ENCODE peak calls at places on chromosome 20, in four cellular contexts. One of them, this sample, is unnamed.

GRCh38 chr20:62665153-62665754 is 23.0 kb downstream of the SLCO4A1 start:
- DNase-seq in left ventricle myocardium inferior: no peak
- DNase-seq in astrocyte: no peak
- DNase-seq in heart right ventricle: no peak
- DNase-seq in this sample: no peak

GRCh38 chr20:38272961-38273360 is 12.4 kb upstream of the KIAA1755 start:
- DNase-seq in left ventricle myocardium inferior: no peak
- DNase-seq in astrocyte: peak
- DNase-seq in heart right ventricle: peak
- DNase-seq in this sample: peak

GRCh38 chr20:56222201-56222600 is 26.3 kb upstream of the MC3R start:
- DNase-seq in left ventricle myocardium inferior: no peak
- DNase-seq in astrocyte: no peak
- DNase-seq in heart right ventricle: no peak
- DNase-seq in this sample: no peak

GRCh38 chr20:47456952-47457724 is 44.5 kb upstream of the NCOA3 start:
- DNase-seq in left ventricle myocardium inferior: no peak
- DNase-seq in astrocyte: peak
- DNase-seq in heart right ventricle: no peak
- DNase-seq in this sample: no peak

GRCh38 chr20:53609501-53610445 is 16.1 kb upstream of the ZNF217 start:
- DNase-seq in left ventricle myocardium inferior: peak
- DNase-seq in astrocyte: peak
- DNase-seq in heart right ventricle: no peak
- DNase-seq in this sample: no peak

GRCh38 chr20:32027653-32028052 is 17.4 kb downstream of the CCM2L start:
- DNase-seq in left ventricle myocardium inferior: no peak
- DNase-seq in astrocyte: no peak
- DNase-seq in heart right ventricle: no peak
- DNase-seq in this sample: no peak

GRCh38 chr20:62368629-62369507 is 1.8 kb upstream of the LAMA5 start:
- DNase-seq in left ventricle myocardium inferior: no peak
- DNase-seq in astrocyte: no peak
- DNase-seq in heart right ventricle: peak
- DNase-seq in this sample: no peak

GRCh38 chr20:37871751-37872150 is 31.2 kb upstream of the VSTM2L start:
- DNase-seq in left ventricle myocardium inferior: no peak
- DNase-seq in astrocyte: no peak
- DNase-seq in heart right ventricle: no peak
- DNase-seq in this sample: no peak

GRCh38 chr20:45138451-45139300 is 14.4 kb upstream of the WFDC12 start:
- DNase-seq in left ventricle myocardium inferior: peak
- DNase-seq in astrocyte: no peak
- DNase-seq in heart right ventricle: no peak
- DNase-seq in this sample: no peak

GRCh38 chr20:54223285-54223684 is 15.4 kb downstream of the PFDN4 start:
- DNase-seq in left ventricle myocardium inferior: no peak
- DNase-seq in astrocyte: no peak
- DNase-seq in heart right ventricle: no peak
- DNase-seq in this sample: no peak

GRCh38 chr20:40189621-40190020 is 499.4 kb downstream of the MAFB start:
- DNase-seq in left ventricle myocardium inferior: no peak
- DNase-seq in astrocyte: no peak
- DNase-seq in heart right ventricle: no peak
- DNase-seq in this sample: no peak

GRCh38 chr20:37755665-37756064 is 61.8 kb downstream of the CTNNBL1 start:
- DNase-seq in left ventricle myocardium inferior: peak
- DNase-seq in astrocyte: no peak
- DNase-seq in heart right ventricle: no peak
- DNase-seq in this sample: no peak

DNA sequence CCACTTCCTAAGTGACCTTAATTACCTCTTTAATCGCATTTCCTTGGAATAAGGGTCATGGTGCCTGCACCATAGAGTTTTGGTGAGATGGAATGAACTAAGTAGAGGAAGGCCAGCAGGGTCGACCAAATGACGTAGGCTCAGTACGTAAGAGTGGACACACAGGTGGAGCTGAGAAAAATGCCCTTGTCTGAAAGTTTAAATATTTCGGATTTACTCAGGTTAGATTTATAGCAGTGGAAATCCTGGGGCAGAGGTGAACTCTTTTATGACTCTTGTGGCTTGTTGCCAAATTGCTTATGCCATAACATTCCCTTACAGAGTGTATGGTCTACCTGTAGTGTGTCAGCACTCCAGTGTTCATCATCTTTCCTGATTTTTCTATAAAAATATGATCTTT is 23.6 kb upstream of the BTBD3 start:
- DNase-seq in left ventricle myocardium inferior: no peak
- DNase-seq in astrocyte: no peak
- DNase-seq in heart right ventricle: no peak
- DNase-seq in this sample: no peak
- H3K27ac ChIP-seq in left ventricle myocardium inferior: no peak
- H3K27ac ChIP-seq in astrocyte: no peak
- H3K27ac ChIP-seq in heart right ventricle: no peak
- H3K27ac ChIP-seq in this sample: no peak

DNA sequence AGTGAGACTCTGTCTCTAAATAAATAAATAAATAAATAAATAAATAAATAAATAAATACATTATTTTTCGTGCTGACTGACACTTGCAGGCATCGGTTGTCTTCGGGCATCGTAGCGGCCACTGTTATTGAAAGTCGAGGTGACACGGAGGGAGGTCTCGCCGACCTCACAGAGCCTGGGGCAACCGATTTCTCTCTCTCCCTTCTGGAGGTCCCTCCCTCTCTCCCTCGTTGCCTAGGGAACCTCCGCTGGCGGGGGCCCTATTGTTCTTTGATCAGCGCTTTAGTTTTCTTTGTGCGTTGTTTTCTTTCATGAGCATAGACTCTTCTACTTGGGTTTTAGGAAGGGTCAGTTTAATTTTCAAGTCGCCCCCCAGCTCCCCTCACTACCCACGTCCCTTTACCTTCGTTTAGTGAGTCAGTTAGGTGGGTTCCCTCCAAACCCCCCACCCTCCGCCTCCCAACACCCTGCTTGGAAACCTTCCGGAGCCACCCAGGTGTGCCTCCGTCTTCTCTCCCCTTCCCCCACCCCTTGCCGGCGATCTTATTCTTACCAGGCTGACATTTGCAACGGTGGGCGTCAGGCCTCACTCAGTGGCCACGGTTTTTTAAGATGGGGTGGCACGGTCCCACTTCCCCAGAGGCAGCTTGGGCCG is 345.3 kb upstream of the DEFB115 start:
- DNase-seq in left ventricle myocardium inferior: no peak
- DNase-seq in astrocyte: no peak
- DNase-seq in heart right ventricle: no peak
- DNase-seq in this sample: no peak
- TF ChIP-seq CTCF in left ventricle myocardium inferior: peak
- TF ChIP-seq CTCF in astrocyte: no peak
- TF ChIP-seq CTCF in heart right ventricle: peak
- TF ChIP-seq CTCF in this sample: no peak

GRCh38 chr20:50722466-50723155 is 8.8 kb upstream of the PARD6B start:
- DNase-seq in left ventricle myocardium inferior: no peak
- DNase-seq in astrocyte: no peak
- DNase-seq in heart right ventricle: no peak
- DNase-seq in this sample: no peak

GRCh38 chr20:50723672-50724071 is 7.7 kb upstream of the PARD6B start:
- DNase-seq in left ventricle myocardium inferior: no peak
- DNase-seq in astrocyte: no peak
- DNase-seq in heart right ventricle: no peak
- DNase-seq in this sample: no peak

GRCh38 chr20:50725722-50726000 is 5.7 kb upstream of the PARD6B start:
- DNase-seq in left ventricle myocardium inferior: no peak
- DNase-seq in astrocyte: no peak
- DNase-seq in heart right ventricle: no peak
- DNase-seq in this sample: no peak

GRCh38 chr20:50724851-50725721 is 6.3 kb upstream of the PARD6B start:
- DNase-seq in left ventricle myocardium inferior: peak
- DNase-seq in astrocyte: peak
- DNase-seq in heart right ventricle: peak
- DNase-seq in this sample: peak

DNA sequence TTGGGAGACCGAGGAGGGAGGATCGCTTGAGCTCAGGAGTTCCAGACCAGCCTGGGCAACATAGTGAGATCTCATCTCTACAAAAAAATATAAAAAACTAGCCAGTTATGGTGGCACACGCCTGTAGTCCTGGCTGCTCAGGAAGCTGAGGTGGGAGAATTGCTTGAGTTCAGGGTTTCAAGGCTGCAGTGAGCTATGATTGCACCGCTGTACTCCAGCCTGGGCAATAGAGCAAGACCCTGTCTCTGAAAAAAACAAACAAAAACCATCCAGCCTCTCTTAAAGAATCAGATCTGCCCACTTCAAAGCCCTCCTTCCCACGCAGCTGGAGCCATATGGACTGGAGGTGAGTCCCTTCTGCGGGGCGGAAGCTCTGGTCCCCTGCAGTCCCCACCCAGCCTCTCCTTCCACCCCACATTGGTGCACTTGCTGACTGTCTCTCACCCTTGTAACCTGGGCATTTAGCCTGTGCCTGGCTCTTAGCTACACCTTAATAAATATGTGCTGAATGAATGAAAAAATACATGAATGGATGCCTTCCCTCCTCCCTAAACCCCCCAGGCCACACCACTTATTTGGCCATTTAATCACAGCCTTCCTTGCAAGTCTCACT is 7.2 kb upstream of the PARD6B start:
- DNase-seq in left ventricle myocardium inferior: no peak
- DNase-seq in astrocyte: no peak
- DNase-seq in heart right ventricle: no peak
- DNase-seq in this sample: no peak
- H3K4me3 ChIP-seq in left ventricle myocardium inferior: peak
- H3K4me3 ChIP-seq in astrocyte: peak
- H3K4me3 ChIP-seq in heart right ventricle: no peak
- H3K4me3 ChIP-seq in this sample: no peak

DNA sequence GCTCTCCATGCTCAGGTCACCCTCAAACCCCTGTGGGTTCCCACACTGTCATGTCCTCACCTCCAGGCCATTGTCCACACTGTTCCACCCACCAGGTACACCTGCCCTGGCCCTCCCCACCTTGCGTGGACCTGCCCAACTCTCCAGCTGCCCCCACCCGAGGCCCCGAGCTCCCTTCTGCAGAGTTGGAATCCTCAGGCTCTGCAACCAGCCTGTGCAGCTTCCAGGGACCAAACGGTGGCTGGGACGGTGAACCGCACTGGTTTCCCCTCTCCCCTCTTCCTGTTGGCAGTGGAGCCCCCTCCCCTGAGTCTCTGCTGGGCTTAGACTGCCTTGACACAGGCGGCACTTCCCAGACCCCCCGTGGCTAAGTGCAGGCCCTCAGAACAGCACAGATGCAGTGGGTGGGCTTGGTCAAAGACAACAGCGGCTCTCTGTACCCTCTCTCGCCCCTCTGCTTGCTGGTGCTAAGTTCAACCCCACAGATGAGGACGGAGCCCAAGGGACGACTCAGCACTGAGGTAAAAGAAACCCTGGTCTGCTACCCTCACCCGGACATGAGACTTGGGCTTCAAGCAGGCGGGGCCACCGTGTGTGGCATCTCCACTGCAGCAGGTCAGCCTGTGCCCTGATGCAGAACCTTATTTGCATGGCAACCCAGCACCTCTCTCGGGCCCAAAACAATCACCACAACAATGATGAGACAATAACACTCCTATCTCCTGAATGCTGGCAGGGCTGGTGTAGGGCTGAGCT is 11.0 kb downstream of the ZBP1 start:
- DNase-seq in left ventricle myocardium inferior: no peak
- DNase-seq in astrocyte: no peak
- DNase-seq in heart right ventricle: no peak
- DNase-seq in this sample: no peak
- H3K27ac ChIP-seq in left ventricle myocardium inferior: no peak
- H3K27ac ChIP-seq in astrocyte: no peak
- H3K27ac ChIP-seq in heart right ventricle: no peak
- H3K27ac ChIP-seq in this sample: no peak

GRCh38 chr20:1802385-1803215 is 92.6 kb upstream of the SIRPA start:
- DNase-seq in left ventricle myocardium inferior: peak
- DNase-seq in astrocyte: peak
- DNase-seq in heart right ventricle: peak
- DNase-seq in this sample: no peak

GRCh38 chr20:1798982-1799381 is 96.2 kb upstream of the SIRPA start:
- DNase-seq in left ventricle myocardium inferior: no peak
- DNase-seq in astrocyte: no peak
- DNase-seq in heart right ventricle: no peak
- DNase-seq in this sample: no peak

GRCh38 chr20:1800180-1800579 is 95.0 kb upstream of the SIRPA start:
- DNase-seq in left ventricle myocardium inferior: no peak
- DNase-seq in astrocyte: no peak
- DNase-seq in heart right ventricle: no peak
- DNase-seq in this sample: no peak

GRCh38 chr20:1801551-1801950 is 93.7 kb upstream of the SIRPA start:
- DNase-seq in left ventricle myocardium inferior: no peak
- DNase-seq in astrocyte: no peak
- DNase-seq in heart right ventricle: no peak
- DNase-seq in this sample: no peak

GRCh38 chr20:1800777-1801176 is 94.4 kb upstream of the SIRPA start:
- DNase-seq in left ventricle myocardium inferior: no peak
- DNase-seq in astrocyte: peak
- DNase-seq in heart right ventricle: no peak
- DNase-seq in this sample: no peak
- TF ChIP-seq CTCF in left ventricle myocardium inferior: peak
- TF ChIP-seq CTCF in astrocyte: peak
- TF ChIP-seq CTCF in heart right ventricle: peak
- TF ChIP-seq CTCF in this sample: no peak

GRCh38 chr20:57402206-57403125 is 11.3 kb downstream of the RBM38 start:
- DNase-seq in left ventricle myocardium inferior: no peak
- DNase-seq in astrocyte: no peak
- DNase-seq in heart right ventricle: no peak
- DNase-seq in this sample: no peak

GRCh38 chr20:57400262-57400701 is 9.1 kb downstream of the RBM38 start:
- DNase-seq in left ventricle myocardium inferior: no peak
- DNase-seq in astrocyte: no peak
- DNase-seq in heart right ventricle: no peak
- DNase-seq in this sample: no peak

GRCh38 chr20:57403216-57403615 is 12.0 kb downstream of the RBM38 start:
- DNase-seq in left ventricle myocardium inferior: no peak
- DNase-seq in astrocyte: no peak
- DNase-seq in heart right ventricle: no peak
- DNase-seq in this sample: no peak

GRCh38 chr20:57400821-57401564 is 9.8 kb downstream of the RBM38 start:
- DNase-seq in left ventricle myocardium inferior: no peak
- DNase-seq in astrocyte: no peak
- DNase-seq in heart right ventricle: no peak
- DNase-seq in this sample: no peak

GRCh38 chr20:57401565-57401918 is 10.3 kb downstream of the RBM38 start:
- DNase-seq in left ventricle myocardium inferior: no peak
- DNase-seq in astrocyte: no peak
- DNase-seq in heart right ventricle: no peak
- DNase-seq in this sample: no peak
- H3K4me3 ChIP-seq in left ventricle myocardium inferior: no peak
- H3K4me3 ChIP-seq in astrocyte: no peak
- H3K4me3 ChIP-seq in heart right ventricle: no peak
- H3K4me3 ChIP-seq in this sample: no peak

GRCh38 chr20:58184063-58184462 is 44.4 kb downstream of the ANKRD60 start:
- DNase-seq in left ventricle myocardium inferior: no peak
- DNase-seq in astrocyte: no peak
- DNase-seq in heart right ventricle: no peak
- DNase-seq in this sample: no peak
- H3K27ac ChIP-seq in left ventricle myocardium inferior: no peak
- H3K27ac ChIP-seq in astrocyte: no peak
- H3K27ac ChIP-seq in heart right ventricle: no peak
- H3K27ac ChIP-seq in this sample: no peak

This sample was measured in coronary artery.